ENCODE peak calls at places on chromosome 18, in six cellular contexts. One of them, this sample, is unnamed.

GRCh38 chr18:27789406-27789805 is 387.5 kb downstream of the CDH2 start:
- DNase-seq in CD4-positive, alpha-beta memory T cell: no peak
- DNase-seq in OCI-LY7: no peak
- DNase-seq in neural progenitor cell: no peak
- DNase-seq in brain microvascular endothelial cell: no peak
- DNase-seq in adrenal gland: no peak
- DNase-seq in this sample: no peak

GRCh38 chr18:13260927-13261471 is 42.4 kb downstream of the LDLRAD4 start:
- DNase-seq in CD4-positive, alpha-beta memory T cell: no peak
- DNase-seq in brain microvascular endothelial cell: no peak
- DNase-seq in adrenal gland: no peak
- DNase-seq in neural progenitor cell: no peak
- DNase-seq in OCI-LY7: no peak
- DNase-seq in this sample: no peak

GRCh38 chr18:5817821-5818220 is 77.5 kb downstream of the TMEM200C start:
- DNase-seq in brain microvascular endothelial cell: no peak
- DNase-seq in OCI-LY7: no peak
- DNase-seq in neural progenitor cell: no peak
- DNase-seq in CD4-positive, alpha-beta memory T cell: no peak
- DNase-seq in adrenal gland: no peak
- DNase-seq in this sample: no peak

GRCh38 chr18:66873899-66874298 is 270.0 kb upstream of the CDH19 start:
- DNase-seq in brain microvascular endothelial cell: no peak
- DNase-seq in OCI-LY7: no peak
- DNase-seq in CD4-positive, alpha-beta memory T cell: no peak
- DNase-seq in neural progenitor cell: no peak
- DNase-seq in adrenal gland: no peak
- DNase-seq in this sample: no peak

GRCh38 chr18:3447035-3447894 is 2.7 kb upstream of the TGIF1 start:
- DNase-seq in adrenal gland: no peak
- DNase-seq in OCI-LY7: no peak
- DNase-seq in brain microvascular endothelial cell: peak; percentile 56
- DNase-seq in neural progenitor cell: peak; percentile 75
- DNase-seq in CD4-positive, alpha-beta memory T cell: no peak
- DNase-seq in this sample: no peak

GRCh38 chr18:35110554-35111058 is 69.4 kb downstream of the MAPRE2 start:
- DNase-seq in brain microvascular endothelial cell: peak; percentile 34
- DNase-seq in OCI-LY7: no peak
- DNase-seq in adrenal gland: no peak
- DNase-seq in neural progenitor cell: no peak
- DNase-seq in CD4-positive, alpha-beta memory T cell: no peak
- DNase-seq in this sample: no peak

GRCh38 chr18:62885804-62886203 is 170.5 kb downstream of the PHLPP1 start:
- DNase-seq in neural progenitor cell: no peak
- DNase-seq in CD4-positive, alpha-beta memory T cell: no peak
- DNase-seq in brain microvascular endothelial cell: no peak
- DNase-seq in OCI-LY7: no peak
- DNase-seq in adrenal gland: no peak
- DNase-seq in this sample: no peak

GRCh38 chr18:63882333-63883141 is 5.0 kb upstream of the SERPINB2 start:
- DNase-seq in OCI-LY7: no peak
- DNase-seq in brain microvascular endothelial cell: peak; percentile 99
- DNase-seq in neural progenitor cell: no peak
- DNase-seq in adrenal gland: no peak
- DNase-seq in CD4-positive, alpha-beta memory T cell: no peak
- DNase-seq in this sample: no peak

GRCh38 chr18:2223859-2224258 is 347.4 kb downstream of the METTL4 start:
- DNase-seq in OCI-LY7: peak; percentile 24
- DNase-seq in CD4-positive, alpha-beta memory T cell: no peak
- DNase-seq in brain microvascular endothelial cell: peak; percentile 28
- DNase-seq in adrenal gland: peak; percentile 25
- DNase-seq in neural progenitor cell: peak; percentile 51
- DNase-seq in this sample: peak; percentile 7

GRCh38 chr18:13222371-13223281 is 4.1 kb downstream of the LDLRAD4 start:
- DNase-seq in brain microvascular endothelial cell: no peak
- DNase-seq in adrenal gland: peak; percentile 69
- DNase-seq in CD4-positive, alpha-beta memory T cell: no peak
- DNase-seq in OCI-LY7: no peak
- DNase-seq in neural progenitor cell: no peak
- DNase-seq in this sample: no peak

GRCh38 chr18:37175727-37176126 is 346.8 kb downstream of the KIAA1328 start:
- DNase-seq in neural progenitor cell: no peak
- DNase-seq in OCI-LY7: no peak
- DNase-seq in adrenal gland: no peak
- DNase-seq in CD4-positive, alpha-beta memory T cell: no peak
- DNase-seq in brain microvascular endothelial cell: no peak
- DNase-seq in this sample: no peak

GRCh38 chr18:8763611-8764010 is 58.3 kb downstream of the MTCL1 start:
- DNase-seq in OCI-LY7: no peak
- DNase-seq in neural progenitor cell: no peak
- DNase-seq in brain microvascular endothelial cell: no peak
- DNase-seq in adrenal gland: no peak
- DNase-seq in CD4-positive, alpha-beta memory T cell: no peak
- DNase-seq in this sample: no peak

GRCh38 chr18:830315-830901 is 18.4 kb upstream of the YES1 start:
- DNase-seq in neural progenitor cell: peak; percentile 39
- DNase-seq in OCI-LY7: peak; percentile 23
- DNase-seq in adrenal gland: peak; percentile 27
- DNase-seq in brain microvascular endothelial cell: peak; percentile 56
- DNase-seq in CD4-positive, alpha-beta memory T cell: peak; percentile 63
- DNase-seq in this sample: peak; percentile 52

GRCh38 chr18:26538524-26538923 is 9.8 kb downstream of the KCTD1 start:
- DNase-seq in adrenal gland: no peak
- DNase-seq in brain microvascular endothelial cell: no peak
- DNase-seq in OCI-LY7: no peak
- DNase-seq in neural progenitor cell: no peak
- DNase-seq in CD4-positive, alpha-beta memory T cell: no peak
- DNase-seq in this sample: no peak

GRCh38 chr18:63085611-63086010 is 234.0 kb downstream of the BCL2 start:
- DNase-seq in neural progenitor cell: no peak
- DNase-seq in OCI-LY7: no peak
- DNase-seq in brain microvascular endothelial cell: no peak
- DNase-seq in adrenal gland: no peak
- DNase-seq in CD4-positive, alpha-beta memory T cell: no peak
- DNase-seq in this sample: no peak

GRCh38 chr18:29164993-29165599 is 988.2 kb upstream of the CDH2 start:
- DNase-seq in neural progenitor cell: peak; percentile 37
- DNase-seq in adrenal gland: no peak
- DNase-seq in brain microvascular endothelial cell: peak; percentile 70
- DNase-seq in CD4-positive, alpha-beta memory T cell: no peak
- DNase-seq in OCI-LY7: no peak
- DNase-seq in this sample: peak; percentile 85

GRCh38 chr18:63322246-63322645 is 2.7 kb upstream of the BCL2 start:
- DNase-seq in adrenal gland: no peak
- DNase-seq in neural progenitor cell: no peak
- DNase-seq in OCI-LY7: no peak
- DNase-seq in brain microvascular endothelial cell: no peak
- DNase-seq in CD4-positive, alpha-beta memory T cell: no peak
- DNase-seq in this sample: no peak

GRCh38 chr18:51127664-51128063 is 69.8 kb downstream of the MEX3C start:
- DNase-seq in brain microvascular endothelial cell: no peak
- DNase-seq in OCI-LY7: no peak
- DNase-seq in adrenal gland: no peak
- DNase-seq in neural progenitor cell: no peak
- DNase-seq in CD4-positive, alpha-beta memory T cell: no peak
- DNase-seq in this sample: no peak

GRCh38 chr18:35525795-35526475 is 28.2 kb upstream of the INO80C start:
- DNase-seq in adrenal gland: no peak
- DNase-seq in brain microvascular endothelial cell: no peak
- DNase-seq in neural progenitor cell: no peak
- DNase-seq in CD4-positive, alpha-beta memory T cell: no peak
- DNase-seq in OCI-LY7: no peak
- DNase-seq in this sample: no peak

GRCh38 chr18:60019463-60019840 is 119.7 kb downstream of the PMAIP1 start:
- DNase-seq in neural progenitor cell: peak; percentile 2
- DNase-seq in CD4-positive, alpha-beta memory T cell: no peak
- DNase-seq in brain microvascular endothelial cell: peak; percentile 84
- DNase-seq in OCI-LY7: no peak
- DNase-seq in adrenal gland: no peak
- DNase-seq in this sample: peak; percentile 29

GRCh38 chr18:27627927-27628326 is 442.8 kb upstream of the CHST9 start:
- DNase-seq in OCI-LY7: no peak
- DNase-seq in adrenal gland: no peak
- DNase-seq in CD4-positive, alpha-beta memory T cell: no peak
- DNase-seq in neural progenitor cell: peak; percentile 26
- DNase-seq in brain microvascular endothelial cell: no peak
- DNase-seq in this sample: no peak

GRCh38 chr18:34957119-34957863 is 83.9 kb upstream of the MAPRE2 start:
- DNase-seq in CD4-positive, alpha-beta memory T cell: no peak
- DNase-seq in OCI-LY7: no peak
- DNase-seq in adrenal gland: no peak
- DNase-seq in neural progenitor cell: no peak
- DNase-seq in brain microvascular endothelial cell: peak; percentile 38
- DNase-seq in this sample: no peak

GRCh38 chr18:267380-267687 is 513 bp downstream of the THOC1 start:
- DNase-seq in neural progenitor cell: no peak
- DNase-seq in CD4-positive, alpha-beta memory T cell: no peak
- DNase-seq in adrenal gland: no peak
- DNase-seq in OCI-LY7: peak; percentile 60
- DNase-seq in brain microvascular endothelial cell: peak; percentile 2
- DNase-seq in this sample: no peak

GRCh38 chr18:32431753-32432152 is 38.9 kb downstream of the GAREM1 start:
- DNase-seq in OCI-LY7: no peak
- DNase-seq in neural progenitor cell: no peak
- DNase-seq in CD4-positive, alpha-beta memory T cell: no peak
- DNase-seq in brain microvascular endothelial cell: no peak
- DNase-seq in adrenal gland: no peak
- DNase-seq in this sample: no peak

GRCh38 chr18:33440384-33441043 is at the start of gene CCDC178:
- DNase-seq in brain microvascular endothelial cell: peak; percentile 5
- DNase-seq in CD4-positive, alpha-beta memory T cell: no peak
- DNase-seq in OCI-LY7: no peak
- DNase-seq in neural progenitor cell: peak; percentile 82
- DNase-seq in adrenal gland: no peak
- DNase-seq in this sample: no peak

GRCh38 chr18:25236736-25237135 is 115.2 kb downstream of the ZNF521 start:
- DNase-seq in brain microvascular endothelial cell: no peak
- DNase-seq in neural progenitor cell: no peak
- DNase-seq in adrenal gland: no peak
- DNase-seq in CD4-positive, alpha-beta memory T cell: no peak
- DNase-seq in OCI-LY7: no peak
- DNase-seq in this sample: no peak

GRCh38 chr18:25233582-25234362 is 118.2 kb downstream of the ZNF521 start:
- DNase-seq in neural progenitor cell: no peak
- DNase-seq in brain microvascular endothelial cell: peak; percentile 32
- DNase-seq in CD4-positive, alpha-beta memory T cell: no peak
- DNase-seq in OCI-LY7: no peak
- DNase-seq in adrenal gland: no peak
- DNase-seq in this sample: no peak

GRCh38 chr18:25235648-25236047 is 116.3 kb downstream of the ZNF521 start:
- DNase-seq in adrenal gland: no peak
- DNase-seq in brain microvascular endothelial cell: no peak
- DNase-seq in neural progenitor cell: no peak
- DNase-seq in CD4-positive, alpha-beta memory T cell: no peak
- DNase-seq in OCI-LY7: peak; percentile 11
- DNase-seq in this sample: no peak

GRCh38 chr18:25234740-25235345 is 117.1 kb downstream of the ZNF521 start:
- DNase-seq in brain microvascular endothelial cell: no peak
- DNase-seq in CD4-positive, alpha-beta memory T cell: no peak
- DNase-seq in OCI-LY7: no peak
- DNase-seq in neural progenitor cell: no peak
- DNase-seq in adrenal gland: no peak
- DNase-seq in this sample: no peak

DNA sequence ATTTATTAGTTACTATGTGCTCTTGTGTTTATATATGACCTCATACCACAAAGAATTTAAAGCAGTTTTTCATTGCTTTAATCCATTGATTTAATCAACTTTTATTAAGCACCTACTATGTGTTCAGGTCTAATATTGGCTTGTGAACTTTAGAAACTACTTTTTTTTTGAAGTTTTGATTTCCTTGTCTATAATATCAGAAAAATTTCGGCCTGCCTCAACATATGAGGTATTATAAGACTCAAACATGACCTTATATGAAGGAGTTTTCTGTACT is 117.7 kb downstream of the ZNF521 start:
- DNase-seq in OCI-LY7: no peak
- DNase-seq in neural progenitor cell: no peak
- DNase-seq in adrenal gland: no peak
- DNase-seq in brain microvascular endothelial cell: no peak
- DNase-seq in CD4-positive, alpha-beta memory T cell: no peak
- DNase-seq in this sample: no peak
- H3K4me3 ChIP-seq in OCI-LY7: no peak overlapping the region
- H3K4me3 ChIP-seq in neural progenitor cell: no peak overlapping the region
- H3K4me3 ChIP-seq in adrenal gland: no peak overlapping the region
- H3K4me3 ChIP-seq in brain microvascular endothelial cell: no peak overlapping the region
- H3K4me3 ChIP-seq in CD4-positive, alpha-beta memory T cell: no peak overlapping the region
- H3K4me3 ChIP-seq in this sample: no peak overlapping the region

GRCh38 chr18:23862071-23862470 is 152.5 kb upstream of the TTC39C start:
- DNase-seq in brain microvascular endothelial cell: peak; percentile 75
- DNase-seq in neural progenitor cell: no peak
- DNase-seq in CD4-positive, alpha-beta memory T cell: no peak
- DNase-seq in adrenal gland: no peak
- DNase-seq in OCI-LY7: no peak
- DNase-seq in this sample: no peak
- H3K4me3 ChIP-seq in brain microvascular endothelial cell: no peak overlapping the region
- H3K4me3 ChIP-seq in neural progenitor cell: no peak overlapping the region
- H3K4me3 ChIP-seq in CD4-positive, alpha-beta memory T cell: no peak overlapping the region
- H3K4me3 ChIP-seq in adrenal gland: no peak overlapping the region
- H3K4me3 ChIP-seq in OCI-LY7: no peak overlapping the region
- H3K4me3 ChIP-seq in this sample: no peak overlapping the region

DNA sequence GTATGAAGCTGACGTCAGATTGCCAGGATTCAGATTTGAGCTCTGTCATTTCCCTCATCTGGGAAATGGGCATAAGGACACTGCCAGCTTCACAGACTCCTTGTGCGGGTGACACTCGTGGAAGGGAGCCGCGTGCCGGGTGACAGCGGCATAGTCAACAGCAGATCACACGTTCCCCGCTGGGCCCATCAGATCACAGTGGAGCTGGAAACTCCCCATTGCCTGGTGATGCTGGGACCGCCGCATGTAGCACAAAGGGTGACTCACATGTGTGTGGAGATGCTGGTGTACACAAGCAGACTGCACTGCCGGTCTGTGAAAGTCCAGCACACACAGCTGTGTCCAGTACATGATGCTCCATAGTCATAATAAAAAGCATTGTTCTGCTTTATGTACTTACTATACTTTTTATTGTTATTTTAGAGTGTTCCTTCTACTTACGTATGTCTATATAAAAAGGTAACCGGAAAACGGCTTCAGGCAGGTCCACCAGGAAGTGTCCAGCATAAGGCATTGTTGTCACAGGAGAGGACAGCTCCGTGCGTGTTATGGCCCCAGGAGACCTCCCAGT is 31.8 kb downstream of the SALL3 start:
- DNase-seq in brain microvascular endothelial cell: no peak
- DNase-seq in OCI-LY7: no peak
- DNase-seq in neural progenitor cell: no peak
- DNase-seq in adrenal gland: no peak
- DNase-seq in CD4-positive, alpha-beta memory T cell: no peak
- DNase-seq in this sample: no peak
- H3K4me3 ChIP-seq in brain microvascular endothelial cell: no peak overlapping the region
- H3K4me3 ChIP-seq in OCI-LY7: no peak overlapping the region
- H3K4me3 ChIP-seq in neural progenitor cell: no peak overlapping the region
- H3K4me3 ChIP-seq in adrenal gland: no peak overlapping the region
- H3K4me3 ChIP-seq in CD4-positive, alpha-beta memory T cell: no peak overlapping the region
- H3K4me3 ChIP-seq in this sample: no peak overlapping the region

DNA sequence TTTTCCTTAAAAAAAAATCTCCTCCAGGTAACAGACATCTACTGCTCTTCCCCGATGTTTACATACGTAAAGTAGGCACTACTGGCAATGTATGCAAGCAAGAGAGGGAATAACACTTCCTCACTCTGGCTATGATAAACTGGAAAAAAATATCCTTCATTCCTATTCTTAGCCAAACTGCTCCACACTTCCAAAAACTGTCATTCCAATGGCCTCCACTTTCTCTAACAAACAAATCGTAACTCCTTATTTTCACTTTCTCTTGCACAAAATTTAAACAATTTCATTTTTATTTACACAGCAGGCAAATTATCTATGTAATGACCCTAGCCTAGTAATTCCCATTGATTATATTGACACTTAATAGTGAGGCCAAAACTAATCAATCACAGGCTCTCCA is 184.4 kb downstream of the TCF4 start:
- DNase-seq in neural progenitor cell: no peak
- DNase-seq in adrenal gland: no peak
- DNase-seq in OCI-LY7: no peak
- DNase-seq in CD4-positive, alpha-beta memory T cell: no peak
- DNase-seq in brain microvascular endothelial cell: no peak
- DNase-seq in this sample: no peak
- H3K4me3 ChIP-seq in neural progenitor cell: no peak overlapping the region
- H3K4me3 ChIP-seq in adrenal gland: no peak overlapping the region
- H3K4me3 ChIP-seq in OCI-LY7: no peak overlapping the region
- H3K4me3 ChIP-seq in CD4-positive, alpha-beta memory T cell: no peak overlapping the region
- H3K4me3 ChIP-seq in brain microvascular endothelial cell: no peak overlapping the region
- H3K4me3 ChIP-seq in this sample: peak overlapping the region; percentile 41

This sample was measured in HFF-Myc.